ENCODE peak calls at places on chromosomes 13 and 19, in five cellular contexts. U, W, A, L and S are unnamed samples.

GRCh38 chr13:113802090-113802531 is 43.1 kb downstream of the TMEM255B start:
- DNase-seq in U (peak; percentile 82), W (peak; percentile 67), A (peak; percentile 56), L (no peak), S (no peak)

GRCh38 chr13:95948646-95949045 is 104.6 kb downstream of the UGGT2 start:
- DNase-seq in U (no peak), W (peak; percentile 75), A (no peak), L (no peak), S (no peak)

GRCh38 chr19:40604647-40605200 is 3.6 kb downstream of the LTBP4 start:
- DNase-seq in U (peak; percentile 47), W (no peak), A (no peak), L (no peak), S (no peak)

GRCh38 chr19:49473868-49474544 is at the start of gene FLT3LG:
- DNase-seq in U (peak; percentile 85), W (peak; percentile 77), A (peak; percentile 66), L (peak; percentile 56), S (peak; percentile 55)

GRCh38 chr19:12715929-12716328 is 7.8 kb downstream of the TNPO2 start:
- DNase-seq in U (no peak), W (no peak), A (no peak), L (no peak), S (no peak)

GRCh38 chr13:113170503-113170902 is 12.1 kb downstream of the PROZ start:
- DNase-seq in U (no peak), W (no peak), A (no peak), L (no peak), S (no peak)

GRCh38 chr13:54433511-54434206 is 1405.0 kb downstream of the OLFM4 start:
- DNase-seq in U (peak; percentile 25), W (no peak), A (no peak), L (no peak), S (no peak)

GRCh38 chr19:44988896-44989563 is 12.2 kb upstream of the RELB start:
- DNase-seq in U (peak; percentile 75), W (peak; percentile 70), A (peak; percentile 75), L (peak; percentile 40), S (peak; percentile 43)

GRCh38 chr19:50893047-50893737 is 18.0 kb downstream of the KLK4 start:
- DNase-seq in U (no peak), W (no peak), A (no peak), L (no peak), S (no peak)

GRCh38 chr13:18944501-18945068 is 237.0 kb downstream of the TUBA3C start:
- DNase-seq in U (no peak), W (no peak), A (no peak), L (no peak), S (no peak)

GRCh38 chr19:7739801-7740659 is 7.3 kb downstream of the CD209 start:
- DNase-seq in U (no peak), W (no peak), A (no peak), L (no peak), S (no peak)

GRCh38 chr19:2495651-2496316 is 19.9 kb downstream of the GADD45B start:
- DNase-seq in U (peak; percentile 33), W (peak; percentile 42), A (no peak), L (no peak), S (no peak)

GRCh38 chr13:94210826-94211225 is 268.7 kb downstream of the DCT start:
- DNase-seq in U (no peak), W (no peak), A (no peak), L (no peak), S (no peak)

GRCh38 chr19:11375143-11375948 is 880 bp downstream of the SWSAP1 start:
- DNase-seq in U (peak; percentile 67), W (no peak), A (peak; percentile 66), L (peak; percentile 41), S (no peak)

GRCh38 chr13:88823114-88823513 is 1151.9 kb downstream of the SLITRK5 start:
- DNase-seq in U (no peak), W (no peak), A (no peak), L (no peak), S (no peak)

GRCh38 chr13:100203696-100204367 is 114.9 kb downstream of the PCCA start:
- DNase-seq in U (no peak), W (peak; percentile 64), A (no peak), L (no peak), S (no peak)

GRCh38 chr19:46748325-46749109 is 2.3 kb upstream of the STRN4 start:
- DNase-seq in U (peak; percentile 78), W (peak; percentile 80), A (peak; percentile 86), L (no peak), S (peak; percentile 90)

GRCh38 chr13:71169125-71169524 is 697.9 kb downstream of the DACH1 start:
- DNase-seq in U (no peak), W (no peak), A (no peak), L (no peak), S (no peak)

GRCh38 chr19:56245062-56245740 is 27.3 kb upstream of the EDDM13 start:
- DNase-seq in U (no peak), W (peak; percentile 9), A (no peak), L (no peak), S (no peak)

GRCh38 chr19:12794936-12795335 is 3.6 kb downstream of the JUNB start:
- DNase-seq in U (no peak), W (peak; percentile 26), A (no peak), L (no peak), S (no peak)

GRCh38 chr19:2816641-2817040 is 3.0 kb upstream of the ZNF554 start:
- DNase-seq in U (no peak), W (no peak), A (no peak), L (no peak), S (no peak)

GRCh38 chr13:106565127-106565775 is 2.7 kb downstream of the ARGLU1 start:
- DNase-seq in U (no peak), W (no peak), A (no peak), L (no peak), S (no peak)

GRCh38 chr13:26227396-26227971 is 5.4 kb upstream of the RNF6 start:
- DNase-seq in U (no peak), W (no peak), A (no peak), L (no peak), S (no peak)

GRCh38 chr19:43667524-43668405 is 2.2 kb downstream of the PLAUR start:
- DNase-seq in U (no peak), W (no peak), A (peak; percentile 11), L (no peak), S (peak; percentile 96)

GRCh38 chr13:75876371-75877050 is 240.4 kb downstream of the LMO7 start:
- DNase-seq in U (peak; percentile 74), W (peak; percentile 80), A (peak; percentile 56), L (peak; percentile 42), S (no peak)

GRCh38 chr13:79736356-79736755 is 255.4 kb downstream of the NDFIP2 start:
- DNase-seq in U (no peak), W (no peak), A (no peak), L (no peak), S (no peak)

GRCh38 chr13:39815345-39816111 is 160.1 kb downstream of the COG6 start:
- DNase-seq in U (no peak), W (peak; percentile 44), A (no peak), L (no peak), S (no peak)
- TF ChIP-seq CTCF in U (no peak), W (no peak), A (no peak), L (no peak), S (no peak)

GRCh38 chr13:91384891-91385290 is 13.5 kb upstream of the GPC5 start:
- DNase-seq in U (no peak), W (no peak), A (no peak), L (no peak), S (no peak)
- TF ChIP-seq CTCF in U (no peak), W (no peak), A (no peak), L (no peak), S (no peak)

DNA sequence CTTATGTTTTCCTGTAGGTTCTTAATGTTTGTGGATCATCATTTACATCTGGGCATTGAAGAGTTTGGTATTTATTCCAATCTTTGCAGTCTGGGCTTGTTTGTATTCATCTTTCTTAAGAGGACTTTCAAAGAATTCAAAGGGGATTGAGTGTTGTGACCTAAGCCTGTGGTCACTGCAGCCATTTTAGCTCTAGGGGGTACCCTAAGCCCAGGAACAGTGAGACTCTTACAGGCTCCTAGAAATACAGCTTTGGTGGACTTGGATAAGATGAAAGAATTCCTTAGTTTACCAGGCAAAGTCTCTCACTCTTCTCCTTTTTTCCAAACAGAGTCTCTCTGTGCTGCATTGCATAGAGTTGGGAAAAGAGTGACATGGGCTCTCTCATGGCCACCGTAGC is 2539.0 kb upstream of the PCDH20 start:
- DNase-seq in U (no peak), W (no peak), A (no peak), L (no peak), S (no peak)
- TF ChIP-seq CTCF in U (no peak), W (no peak), A (no peak), L (no peak), S (no peak)

GRCh38 chr13:109910131-109910530 is 123.7 kb upstream of the IRS2 start:
- DNase-seq in U (no peak), W (no peak), A (no peak), L (no peak), S (no peak)

GRCh38 chr13:109899748-109900147 is 113.4 kb upstream of the IRS2 start:
- DNase-seq in U (no peak), W (no peak), A (no peak), L (no peak), S (no peak)

GRCh38 chr13:109900320-109900719 is 113.9 kb upstream of the IRS2 start:
- DNase-seq in U (no peak), W (no peak), A (no peak), L (no peak), S (no peak)

GRCh38 chr13:109900723-109901122 is 114.3 kb upstream of the IRS2 start:
- DNase-seq in U (no peak), W (no peak), A (no peak), L (no peak), S (no peak)

DNA sequence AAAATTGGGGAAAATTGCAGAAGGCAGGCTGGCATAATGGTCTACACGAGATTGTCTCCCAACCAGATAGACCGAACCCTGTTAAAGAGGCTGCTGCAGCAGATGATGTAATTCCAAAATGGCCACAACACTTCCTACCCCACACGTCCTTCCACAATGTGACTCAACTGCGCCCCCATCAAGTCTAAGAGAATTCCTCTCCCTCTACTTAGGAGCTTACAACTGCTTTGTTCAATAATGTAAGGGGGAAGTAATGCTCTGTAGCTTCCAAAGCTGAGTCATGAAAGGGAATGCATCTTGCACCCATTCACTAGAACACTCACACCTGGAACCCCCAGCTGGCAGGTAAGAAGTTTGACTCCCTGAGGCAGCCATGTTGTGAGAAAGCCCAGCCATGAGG is 117.8 kb upstream of the IRS2 start:
- DNase-seq in U (no peak), W (peak; percentile 30), A (no peak), L (no peak), S (no peak)
- TF ChIP-seq CTCF in U (no peak), W (no peak), A (no peak), L (no peak), S (no peak)

GRCh38 chr19:15025237-15025636 is 24.0 kb upstream of the CASP14 start:
- DNase-seq in U (no peak), W (peak; percentile 4), A (no peak), L (no peak), S (no peak)
- TF ChIP-seq CTCF in U (no peak), W (no peak), A (no peak), L (no peak), S (no peak)

GRCh38 chr19:30695171-30695875 is 323.1 kb downstream of the ZNF536 start:
- DNase-seq in U (no peak), W (no peak), A (peak; percentile 47), L (no peak), S (no peak)
- TF ChIP-seq CTCF in U (no peak), W (no peak), A (no peak), L (no peak), S (no peak)